ENCODE peak calls at places on chromosomes 12 and 14, in nine cellular contexts. T, R, A, J, C, L, Z, I and Y are unnamed samples.

GRCh38 chr14:91286530-91286937 is 42.0 kb upstream of the GPR68 start:
- DNase-seq in I (peak; percentile 78), L (peak; percentile 71), T (peak; percentile 88), C (peak; percentile 87), J (peak; percentile 80), Z (no peak), R (peak; percentile 74), A (peak; percentile 73), Y (peak; percentile 62)

GRCh38 chr12:26845984-26846383 is 13.0 kb upstream of the ITPR2 start:
- DNase-seq in I (no peak), L (peak; percentile 71), Z (no peak), C (no peak), R (peak; percentile 21), J (no peak), T (peak; percentile 61), A (peak; percentile 70), Y (peak; percentile 68)

GRCh38 chr14:47207636-47208035 is 467.8 kb downstream of the MDGA2 start:
- DNase-seq in Z (no peak), J (no peak), R (no peak), I (no peak), T (no peak), L (peak; percentile 14), C (peak; percentile 37), A (no peak), Y (no peak)

GRCh38 chr12:6188954-6189353 is 11.2 kb upstream of the CD9 start:
- DNase-seq in C (no peak), A (no peak), R (no peak), I (no peak), L (no peak), J (no peak), T (no peak), Z (no peak), Y (no peak)

GRCh38 chr14:64035143-64035542 is 182.3 kb downstream of the SYNE2 start:
- DNase-seq in J (no peak), I (no peak), C (peak; percentile 8), L (peak; percentile 7), R (no peak), Z (no peak), T (no peak), A (no peak), Y (peak; percentile 28)

GRCh38 chr12:101793401-101793800 is 37.4 kb downstream of the GNPTAB start:
- DNase-seq in L (peak; percentile 58), I (no peak), C (no peak), Z (no peak), T (no peak), J (no peak), R (no peak), A (no peak), Y (peak; percentile 76)

GRCh38 chr14:81981311-81981675 is 447.6 kb upstream of the SEL1L start:
- DNase-seq in R (no peak), I (no peak), J (no peak), T (no peak), C (peak; percentile 4), A (no peak), Z (no peak), L (no peak), Y (no peak)

GRCh38 chr12:67981236-67982164 is 7.7 kb upstream of the IFNG-AS1 start:
- DNase-seq in J (no peak), R (no peak), T (peak; percentile 51), L (peak; percentile 91), I (no peak), C (peak; percentile 82), A (no peak), Z (no peak), Y (peak; percentile 93)

GRCh38 chr14:31388687-31389413 is 31.5 kb downstream of the HEATR5A start:
- DNase-seq in C (no peak), J (no peak), T (no peak), Z (no peak), I (no peak), A (peak; percentile 6), L (no peak), R (no peak), Y (no peak)

GRCh38 chr12:17148706-17149105 is 542.7 kb upstream of the LMO3 start:
- DNase-seq in A (no peak), J (no peak), I (no peak), R (no peak), L (no peak), Z (no peak), T (no peak), C (peak; percentile 5), Y (no peak)

GRCh38 chr12:93645702-93646101 is 31.5 kb upstream of the CRADD start:
- DNase-seq in T (no peak), I (no peak), Z (no peak), L (peak; percentile 63), C (peak; percentile 15), A (no peak), R (no peak), J (no peak), Y (peak; percentile 21)

DNA sequence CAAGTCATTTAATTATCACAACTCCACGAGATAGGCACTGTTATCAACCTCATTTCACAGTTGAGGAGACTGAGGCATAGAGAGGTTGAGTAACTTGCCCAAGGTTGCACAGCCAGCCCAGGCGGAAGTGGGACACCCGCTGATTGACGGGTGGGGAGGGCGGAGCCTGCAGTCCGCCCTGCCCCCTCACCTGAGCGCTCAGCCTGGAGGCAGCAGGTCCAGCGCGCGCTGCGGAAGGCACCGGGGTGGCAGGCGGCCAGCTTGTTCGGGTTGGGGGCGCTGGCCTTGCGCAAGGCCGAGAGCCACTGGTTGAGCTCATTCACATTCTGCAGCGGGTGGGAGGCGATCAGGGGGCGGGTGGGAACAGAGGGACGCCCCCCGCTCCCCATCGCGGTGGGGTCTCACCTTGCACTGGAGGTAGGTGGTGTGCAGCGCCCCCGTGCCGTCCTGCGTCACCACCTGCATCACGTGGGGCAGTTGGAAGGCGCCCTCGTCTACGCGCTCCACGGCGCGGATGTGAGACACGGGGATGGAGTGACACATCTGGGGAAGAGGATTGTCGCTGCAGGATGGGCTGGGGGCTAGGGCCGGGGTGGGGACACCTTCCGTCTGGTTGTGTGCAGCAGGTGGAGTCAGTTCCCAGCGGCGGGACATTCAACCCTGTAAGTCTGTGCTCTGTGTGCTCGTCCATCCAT is 31.7 kb downstream of the RASAL1 start:
- DNase-seq in Z (no peak), L (no peak), T (peak; percentile 51), J (peak; percentile 53), C (no peak), R (no peak), I (no peak), A (peak; percentile 71), Y (no peak)
- TF ChIP-seq CTCF in Z (no peak), L (no peak), T (no peak), J (no peak), C (no peak), R (no peak), I (no peak), A (no peak), Y (no peak)

DNA sequence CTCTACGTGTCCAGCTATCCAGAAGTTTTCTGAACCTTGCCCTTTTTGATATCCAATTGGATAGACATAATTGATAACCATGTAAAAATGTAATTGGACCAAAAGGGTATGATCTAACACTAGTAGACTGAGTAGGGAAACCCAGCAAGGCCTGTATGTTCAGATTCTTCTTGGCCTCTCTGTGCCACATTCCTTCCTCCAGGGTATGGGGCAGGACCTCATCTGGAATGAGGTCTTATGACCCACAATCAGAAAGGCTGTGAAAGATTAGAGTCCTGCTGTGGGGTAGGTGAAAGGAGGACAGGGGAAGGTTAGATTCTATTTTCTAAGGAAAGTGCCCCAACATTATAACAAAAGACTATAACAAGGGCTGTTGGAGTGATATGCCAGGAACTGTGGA is 51.3 kb upstream of the A2ML1 start:
- DNase-seq in L (no peak), J (no peak), A (no peak), T (no peak), R (no peak), C (no peak), Z (no peak), I (no peak), Y (no peak)
- TF ChIP-seq CTCF in L (peak; percentile 8), J (no peak), A (no peak), T (no peak), R (no peak), C (no peak), Z (no peak), I (no peak), Y (peak; percentile 39)

DNA sequence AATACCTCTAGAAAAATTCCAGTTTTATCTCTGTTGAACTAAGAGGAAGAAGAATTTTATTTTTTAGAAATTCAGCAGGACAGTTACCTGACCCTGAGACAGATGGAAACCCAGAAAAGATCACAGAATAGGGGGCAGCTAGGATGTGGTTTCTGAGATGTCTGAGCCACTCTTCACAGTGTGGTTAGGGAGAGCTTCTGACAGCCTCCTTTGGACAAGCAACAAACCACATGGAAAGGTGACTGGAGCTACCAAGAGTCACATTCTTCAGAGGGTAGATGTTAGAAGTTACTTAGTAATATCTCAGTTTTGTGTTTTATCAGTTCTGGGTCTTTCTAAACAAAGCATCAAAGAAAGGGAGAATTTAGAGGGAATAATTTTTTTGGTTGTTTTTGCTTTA is 117.3 kb upstream of the NAP1L1 start:
- DNase-seq in R (no peak), I (no peak), L (no peak), Z (no peak), A (no peak), J (no peak), C (no peak), T (no peak), Y (peak; percentile 13)
- TF ChIP-seq CTCF in R (no peak), I (no peak), L (no peak), Z (no peak), A (no peak), J (no peak), C (no peak), T (no peak), Y (no peak)

GRCh38 chr12:120964298-120964697 is 14.0 kb upstream of the HNF1A start:
- DNase-seq in Z (no peak), J (no peak), L (no peak), I (no peak), C (no peak), A (no peak), R (no peak), T (no peak), Y (no peak)

GRCh38 chr12:120965125-120965524 is 13.2 kb upstream of the HNF1A start:
- DNase-seq in Z (no peak), C (no peak), A (no peak), J (no peak), R (no peak), L (no peak), T (no peak), I (no peak), Y (no peak)

GRCh38 chr12:120961604-120962486 is 16.5 kb upstream of the HNF1A start:
- DNase-seq in R (peak; percentile 29), L (no peak), Z (no peak), I (peak; percentile 77), C (peak; percentile 68), T (peak; percentile 36), A (peak; percentile 93), J (peak; percentile 41), Y (no peak)

GRCh38 chr12:120960657-120961056 is 17.7 kb upstream of the HNF1A start:
- DNase-seq in C (no peak), J (no peak), A (no peak), L (no peak), R (no peak), Z (no peak), T (no peak), I (no peak), Y (no peak)

DNA sequence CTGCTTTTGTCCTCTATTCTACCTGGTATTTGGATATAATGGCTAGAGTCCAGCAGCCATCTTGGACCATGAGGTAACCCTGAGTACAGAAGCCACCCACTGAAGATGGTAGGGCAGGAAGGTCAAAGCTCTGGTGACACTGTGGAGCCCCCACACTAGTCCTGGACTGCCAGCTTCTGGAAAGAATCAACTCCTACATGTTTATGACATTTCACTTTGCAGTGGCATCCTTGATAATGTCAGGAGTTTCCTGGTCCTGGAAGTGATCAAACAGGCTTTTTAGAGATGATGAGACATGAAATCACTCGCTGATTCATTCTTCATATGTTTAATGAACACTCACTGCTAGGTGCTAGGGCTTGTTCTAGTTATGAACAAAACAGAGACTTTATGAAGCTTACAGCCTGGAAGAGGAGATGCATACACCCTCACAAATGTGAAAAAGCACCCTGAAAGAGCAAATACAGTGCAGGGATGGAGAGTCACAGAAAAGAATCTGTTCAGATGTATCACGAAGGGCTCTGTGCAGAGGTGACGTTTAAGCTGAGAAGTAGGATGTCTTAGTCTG is 15.8 kb upstream of the HNF1A start:
- DNase-seq in T (no peak), Z (no peak), J (no peak), L (no peak), A (no peak), R (no peak), C (no peak), I (no peak), Y (peak; percentile 23)
- TF ChIP-seq CTCF in T (no peak), Z (no peak), J (no peak), L (no peak), A (no peak), R (no peak), C (no peak), I (no peak), Y (no peak)